ENCODE peak calls at places on chromosomes 7 and 10, in five cellular contexts. D is H1, R is neuronal stem cell, W is mesenchymal stem cell, H is trophoblast cell. N is an unnamed sample.

GRCh38 chr7:46660402-46660801 is 739.3 kb upstream of the IGFBP3 start:
- DNase-seq in D (no peak), R (no peak), W (peak; percentile 13), H (no peak), N (no peak)

GRCh38 chr7:84042110-84042539 is 152.5 kb downstream of the SEMA3A start:
- DNase-seq in D (no peak), R (no peak), W (peak; percentile 89), H (peak; percentile 46), N (no peak)

GRCh38 chr10:12835709-12836108 is 165.8 kb downstream of the CCDC3 start:
- DNase-seq in D (no peak), R (no peak), W (peak; percentile 57), H (no peak), N (no peak)

GRCh38 chr7:6367701-6368211 is 80.0 kb downstream of the DAGLB start:
- DNase-seq in D (no peak), R (no peak), W (peak; percentile 78), H (peak; percentile 28), N (no peak)

GRCh38 chr10:5038703-5039102 is 35.0 kb upstream of the AKR1C2 start:
- DNase-seq in D (no peak), R (no peak), W (no peak), H (no peak), N (no peak)

GRCh38 chr10:76106611-76107010 is 675.2 kb downstream of the LRMDA start:
- DNase-seq in D (no peak), R (no peak), W (no peak), H (no peak), N (no peak)

GRCh38 chr7:95999481-95999880 is 227.1 kb downstream of the DYNC1I1 start:
- DNase-seq in D (no peak), R (no peak), W (no peak), H (no peak), N (no peak)

GRCh38 chr7:131629203-131629871 is 72.9 kb upstream of the PODXL start:
- DNase-seq in D (no peak), R (no peak), W (peak; percentile 55), H (no peak), N (no peak)

GRCh38 chr7:45584261-45585210 is 10.4 kb downstream of the ADCY1 start:
- DNase-seq in D (no peak), R (no peak), W (no peak), H (no peak), N (no peak)

GRCh38 chr7:153381275-153382119 is 621.9 kb downstream of the ACTR3B start:
- DNase-seq in D (peak; percentile 70), R (peak; percentile 67), W (no peak), H (peak; percentile 73), N (peak; percentile 65)

GRCh38 chr7:90816511-90817142 is 220.5 kb downstream of the CDK14 start:
- DNase-seq in D (no peak), R (no peak), W (peak; percentile 92), H (peak; percentile 42), N (no peak)

GRCh38 chr10:29715296-29715695 is 80.5 kb upstream of the SVIL start:
- DNase-seq in D (no peak), R (no peak), W (no peak), H (peak; percentile 87), N (no peak)

GRCh38 chr7:51620690-51621089 is 304.1 kb upstream of the COBL start:
- DNase-seq in D (peak; percentile 49), R (no peak), W (no peak), H (peak; percentile 12), N (peak; percentile 68)

GRCh38 chr7:135801045-135801693 is 52.6 kb upstream of the FAM180A start:
- DNase-seq in D (peak; percentile 49), R (peak; percentile 61), W (peak; percentile 76), H (peak; percentile 80), N (no peak)

GRCh38 chr10:3399756-3400155 is 227.2 kb upstream of the PITRM1 start:
- DNase-seq in D (no peak), R (no peak), W (peak; percentile 49), H (peak; percentile 85), N (no peak)

GRCh38 chr7:109696723-109697122 is 1127.0 kb downstream of the DNAJB9 start:
- DNase-seq in D (no peak), R (no peak), W (no peak), H (no peak), N (no peak)

GRCh38 chr10:58384095-58384494 is 1.1 kb upstream of the TFAM start:
- DNase-seq in D (no peak), R (no peak), W (peak; percentile 2), H (peak; percentile 48), N (no peak)

GRCh38 chr7:139725077-139725476 is 52.7 kb downstream of the HIPK2 start:
- DNase-seq in D (no peak), R (no peak), W (peak; percentile 97), H (no peak), N (no peak)

DNA sequence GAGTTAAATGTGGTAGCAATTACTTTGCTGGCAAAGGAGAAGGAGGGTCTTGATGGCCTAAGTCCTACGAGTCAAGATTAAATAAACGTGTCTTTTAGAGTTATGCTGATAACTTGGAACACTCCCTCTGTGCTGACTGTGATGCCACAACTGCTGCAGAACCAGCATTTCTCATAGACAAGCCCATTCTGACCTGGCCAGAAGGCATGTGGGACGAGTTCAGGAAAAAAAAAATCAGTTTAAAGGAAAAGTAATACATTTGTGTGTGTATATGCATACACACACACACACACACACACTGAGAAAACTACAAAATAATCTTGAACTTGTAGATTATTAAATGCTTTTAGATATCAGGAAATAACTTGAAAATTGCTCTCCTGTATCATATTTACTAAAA is 245.8 kb downstream of the FGFR2 start:
- DNase-seq in D (no peak), R (no peak), W (no peak), H (peak; percentile 38), N (no peak)
- H2BK12ac ChIP-seq in D (no peak overlapping the region), R (no peak overlapping the region), W (no peak overlapping the region), H (no peak overlapping the region), N (no peak overlapping the region)

DNA sequence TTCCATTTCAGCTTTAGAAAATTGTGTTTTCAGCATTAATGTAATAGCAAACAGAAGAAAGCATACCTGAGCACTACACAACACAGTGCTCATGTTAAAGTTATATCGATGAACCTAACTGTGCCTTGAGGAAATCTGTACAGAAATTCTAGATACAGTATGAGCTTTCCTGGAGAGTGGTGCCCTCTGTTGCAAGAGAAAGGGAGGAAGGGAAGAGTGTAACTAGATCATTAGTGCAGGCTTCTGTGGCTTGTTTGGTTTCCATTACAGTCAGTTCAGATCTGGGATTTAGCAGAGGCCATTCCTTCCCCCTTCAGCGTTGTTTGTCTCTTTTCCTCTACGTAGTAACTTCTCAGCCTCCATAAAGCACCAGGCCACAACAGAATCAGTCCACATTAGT is 139.7 kb downstream of the HTR7 start:
- DNase-seq in D (no peak), R (no peak), W (no peak), H (no peak), N (no peak)
- H2BK12ac ChIP-seq in D (no peak overlapping the region), R (no peak overlapping the region), W (no peak overlapping the region), H (no peak overlapping the region), N (no peak overlapping the region)

GRCh38 chr10:101612872-101613271 is 24.8 kb downstream of the DPCD start:
- DNase-seq in D (no peak), R (no peak), W (no peak), H (no peak), N (no peak)
- H2BK12ac ChIP-seq in D (no peak overlapping the region), R (no peak overlapping the region), W (no peak overlapping the region), H (no peak overlapping the region), N (no peak overlapping the region)

DNA sequence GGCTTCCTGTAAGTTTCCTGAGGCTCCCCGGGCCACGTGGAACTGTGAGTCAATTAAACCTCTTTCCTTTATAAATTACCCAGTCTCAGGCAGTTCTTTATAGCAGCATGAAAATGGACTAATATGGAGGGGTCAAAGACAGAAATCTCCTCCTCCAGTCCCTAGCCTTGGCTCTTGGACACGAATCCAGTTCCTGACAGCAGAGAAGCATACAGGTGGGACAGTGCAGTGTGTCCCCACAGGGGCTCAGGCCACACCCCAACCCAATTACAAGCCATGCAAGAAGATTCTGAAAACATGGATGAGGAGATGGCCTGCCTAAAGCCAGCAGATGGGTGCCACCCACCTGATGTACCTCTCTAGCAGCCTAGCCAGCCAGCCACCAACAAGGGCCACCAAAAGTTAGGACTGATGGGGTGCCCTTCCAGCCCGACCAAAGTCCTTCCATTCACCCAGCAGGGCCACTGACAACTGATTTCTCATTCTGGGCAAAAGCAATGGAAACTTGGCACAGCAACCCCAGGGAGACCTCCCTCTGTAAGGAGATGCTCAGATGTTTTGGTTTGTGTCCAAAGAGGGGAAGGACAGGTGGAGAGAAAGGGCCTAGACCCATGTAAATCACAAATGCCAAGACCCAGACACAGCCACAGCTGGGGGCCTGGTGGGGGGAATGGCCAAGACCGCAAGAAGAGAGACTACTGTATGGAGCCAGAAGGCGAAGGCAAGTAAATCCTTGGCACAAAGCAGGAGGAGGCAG is 13.7 kb downstream of the GPRIN2 start:
- DNase-seq in D (no peak), R (no peak), W (no peak), H (no peak), N (no peak)
- H2BK12ac ChIP-seq in D (no peak overlapping the region), R (no peak overlapping the region), W (no peak overlapping the region), H (no peak overlapping the region), N (no peak overlapping the region)

N was measured in H9.